ENCODE peak calls at places on chromosomes 11 and 22, in ten cellular contexts. P is fibroblast of mammary gland, J is SJSA1, G is GM03348, B is KG1, D is pulmonary artery endothelial cell, I is HEK293T, Z is cardiac fibroblast, N is nucleus accumbens, R is NCI-H748 treated with DMSO at 0.1 percent for 48 hours. A is an unnamed sample.

GRCh38 chr11:120707663-120708062 is 196.1 kb downstream of the GRIK4 start:
- DNase-seq in Z (no peak), B (no peak), R (no peak), N (no peak), D (no peak), I (no peak), G (no peak), J (no peak), P (no peak), A (no peak)

GRCh38 chr22:39244496-39245129 is at the start of gene PDGFB:
- DNase-seq in J (no peak), D (peak; percentile 52), B (no peak), Z (peak; percentile 51), R (no peak), I (peak; percentile 46), G (peak; percentile 52), N (no peak), P (no peak), A (no peak)

GRCh38 chr22:22358686-22359085 is 114.1 kb downstream of the VPREB1 start:
- DNase-seq in R (no peak), N (no peak), J (no peak), I (no peak), P (no peak), Z (no peak), G (no peak), B (no peak), D (no peak), A (no peak)

GRCh38 chr11:121625784-121626506 is 173.2 kb upstream of the SORL1-AS1 start:
- DNase-seq in N (no peak), Z (peak; percentile 12), R (no peak), I (no peak), J (no peak), P (peak; percentile 45), B (no peak), D (no peak), G (peak; percentile 29), A (no peak)

GRCh38 chr11:83736689-83737088 is 450.5 kb upstream of the CCDC90B start:
- DNase-seq in B (no peak), I (no peak), G (no peak), D (no peak), Z (no peak), R (peak; percentile 13), N (no peak), J (no peak), P (no peak), A (no peak)

GRCh38 chr11:58058276-58059010 is 27.7 kb downstream of the OR6Q1 start:
- DNase-seq in D (no peak), N (no peak), Z (no peak), I (no peak), B (no peak), R (peak; percentile 41), P (no peak), J (no peak), G (no peak), A (no peak)

GRCh38 chr22:30016596-30016995 is 63.7 kb upstream of the HORMAD2 start:
- DNase-seq in N (no peak), J (no peak), Z (no peak), D (no peak), R (no peak), I (no peak), G (no peak), P (no peak), B (no peak), A (no peak)

GRCh38 chr22:26648011-26648497 is 9.3 kb upstream of the MIAT start:
- DNase-seq in J (no peak), R (peak; percentile 90), D (no peak), P (no peak), I (no peak), G (no peak), B (no peak), N (no peak), Z (no peak), A (peak; percentile 95)

GRCh38 chr11:44366741-44367140 is 56.8 kb upstream of the ALX4 start:
- DNase-seq in G (no peak), R (peak; percentile 37), B (no peak), N (no peak), Z (no peak), J (no peak), D (no peak), P (no peak), I (no peak), A (no peak)

GRCh38 chr11:101792814-101793213 is 122.0 kb upstream of the CEP126 start:
- DNase-seq in B (no peak), P (no peak), J (no peak), G (no peak), R (no peak), I (no peak), Z (peak; percentile 7), D (no peak), N (no peak), A (no peak)

GRCh38 chr11:116420770-116421528 is 351.8 kb downstream of the BUD13 start:
- DNase-seq in Z (no peak), J (no peak), I (no peak), B (no peak), N (no peak), P (peak; percentile 11), G (no peak), R (peak; percentile 19), D (no peak), A (no peak)

GRCh38 chr22:19121631-19122142 is 525 bp downstream of the DGCR2 start:
- DNase-seq in B (peak; percentile 24), P (no peak), Z (peak; percentile 50), R (no peak), N (no peak), I (peak; percentile 50), D (no peak), G (peak; percentile 57), J (peak; percentile 56), A (peak; percentile 65)

GRCh38 chr11:107683807-107684206 is 28.0 kb downstream of the SLN start:
- DNase-seq in B (no peak), P (peak; percentile 29), N (no peak), Z (peak; percentile 36), I (peak; percentile 53), D (no peak), G (no peak), R (no peak), J (no peak), A (no peak)

GRCh38 chr11:92198276-92198675 is 26.3 kb upstream of the FAT3 start:
- DNase-seq in G (no peak), I (no peak), N (no peak), B (no peak), R (no peak), Z (no peak), J (no peak), D (no peak), P (no peak), A (no peak)

GRCh38 chr22:18987765-18988164 is 51.7 kb upstream of the PRODH start:
- DNase-seq in P (peak; percentile 2), G (peak; percentile 56), I (peak; percentile 44), J (no peak), R (no peak), D (no peak), Z (peak; percentile 4), B (no peak), N (no peak), A (no peak)